ENCODE peak calls at places on chromosomes 6 and 20, in ten cellular contexts. One of them, this sample, is unnamed.
A peak's percentile ranks its signal among the peaks of the same experiment; 100 is the strongest.

GRCh38 chr20:19745584-19745983 is 12.5 kb upstream of the RIN2 start:
- DNase-seq in Panc1: no peak
- DNase-seq in astrocyte of the cerebellum: no peak
- DNase-seq in HCT116: no peak
- DNase-seq in T-helper 2 cell: no peak
- DNase-seq in stromal cell of bone marrow: no peak
- DNase-seq in activated T-helper 1 cell treated with anti-CD3 and anti-CD28 coated beads, Interleukin-12 subunit alpha, Interleukin-12 subunit beta, Interleukin-2, Interleukin-4 antibody, amounts not matched to agents 30 ng/mL and 10 ng/mL and 1 ng/mL, durations not matched to agents 14 hours and 24 hours and 36 hours: no peak
- DNase-seq in stimulated activated CD4-positive, alpha-beta T cell treated with anti-CD3 and anti-CD28 coated beads, Interleukin-2, amount 100 ng/mL, for 48 hours: no peak
- DNase-seq in lower leg skin: no peak
- DNase-seq in dorsolateral prefrontal cortex: no peak
- DNase-seq in this sample: no peak

GRCh38 chr6:36780517-36781210 is 58.6 kb downstream of the CPNE5 start:
- DNase-seq in stimulated activated CD4-positive, alpha-beta T cell treated with anti-CD3 and anti-CD28 coated beads, Interleukin-2, amount 100 ng/mL, for 48 hours: no peak
- DNase-seq in T-helper 2 cell: no peak
- DNase-seq in HCT116: no peak
- DNase-seq in dorsolateral prefrontal cortex: no peak
- DNase-seq in astrocyte of the cerebellum: no peak
- DNase-seq in lower leg skin: no peak
- DNase-seq in Panc1: no peak
- DNase-seq in activated T-helper 1 cell treated with anti-CD3 and anti-CD28 coated beads, Interleukin-12 subunit alpha, Interleukin-12 subunit beta, Interleukin-2, Interleukin-4 antibody, amounts not matched to agents 30 ng/mL and 10 ng/mL and 1 ng/mL, durations not matched to agents 14 hours and 24 hours and 36 hours: no peak
- DNase-seq in stromal cell of bone marrow: no peak
- DNase-seq in this sample: no peak

GRCh38 chr20:34334654-34335407 is 28.2 kb upstream of the ITCH start:
- DNase-seq in T-helper 2 cell: no peak
- DNase-seq in stromal cell of bone marrow: no peak
- DNase-seq in HCT116: no peak
- DNase-seq in dorsolateral prefrontal cortex: peak; percentile 30
- DNase-seq in activated T-helper 1 cell treated with anti-CD3 and anti-CD28 coated beads, Interleukin-12 subunit alpha, Interleukin-12 subunit beta, Interleukin-2, Interleukin-4 antibody, amounts not matched to agents 30 ng/mL and 10 ng/mL and 1 ng/mL, durations not matched to agents 14 hours and 24 hours and 36 hours: no peak
- DNase-seq in astrocyte of the cerebellum: no peak
- DNase-seq in stimulated activated CD4-positive, alpha-beta T cell treated with anti-CD3 and anti-CD28 coated beads, Interleukin-2, amount 100 ng/mL, for 48 hours: no peak
- DNase-seq in lower leg skin: no peak
- DNase-seq in Panc1: no peak
- DNase-seq in this sample: no peak

GRCh38 chr20:32539817-32540675 is 45.1 kb downstream of the NOL4L start:
- DNase-seq in Panc1: no peak
- DNase-seq in stimulated activated CD4-positive, alpha-beta T cell treated with anti-CD3 and anti-CD28 coated beads, Interleukin-2, amount 100 ng/mL, for 48 hours: peak; percentile 53
- DNase-seq in astrocyte of the cerebellum: no peak
- DNase-seq in dorsolateral prefrontal cortex: no peak
- DNase-seq in T-helper 2 cell: peak; percentile 57
- DNase-seq in stromal cell of bone marrow: no peak
- DNase-seq in lower leg skin: no peak
- DNase-seq in HCT116: no peak
- DNase-seq in activated T-helper 1 cell treated with anti-CD3 and anti-CD28 coated beads, Interleukin-12 subunit alpha, Interleukin-12 subunit beta, Interleukin-2, Interleukin-4 antibody, amounts not matched to agents 30 ng/mL and 10 ng/mL and 1 ng/mL, durations not matched to agents 14 hours and 24 hours and 36 hours: peak; percentile 69
- DNase-seq in this sample: no peak

GRCh38 chr6:81289229-81289628 is 463.3 kb downstream of the TENT5A start:
- DNase-seq in dorsolateral prefrontal cortex: no peak
- DNase-seq in lower leg skin: no peak
- DNase-seq in astrocyte of the cerebellum: no peak
- DNase-seq in T-helper 2 cell: no peak
- DNase-seq in HCT116: no peak
- DNase-seq in stimulated activated CD4-positive, alpha-beta T cell treated with anti-CD3 and anti-CD28 coated beads, Interleukin-2, amount 100 ng/mL, for 48 hours: no peak
- DNase-seq in activated T-helper 1 cell treated with anti-CD3 and anti-CD28 coated beads, Interleukin-12 subunit alpha, Interleukin-12 subunit beta, Interleukin-2, Interleukin-4 antibody, amounts not matched to agents 30 ng/mL and 10 ng/mL and 1 ng/mL, durations not matched to agents 14 hours and 24 hours and 36 hours: no peak
- DNase-seq in Panc1: no peak
- DNase-seq in stromal cell of bone marrow: no peak
- DNase-seq in this sample: no peak

GRCh38 chr6:2630891-2631458 is 119.7 kb downstream of the MYLK4 start:
- DNase-seq in stromal cell of bone marrow: peak; percentile 52
- DNase-seq in stimulated activated CD4-positive, alpha-beta T cell treated with anti-CD3 and anti-CD28 coated beads, Interleukin-2, amount 100 ng/mL, for 48 hours: no peak
- DNase-seq in T-helper 2 cell: no peak
- DNase-seq in activated T-helper 1 cell treated with anti-CD3 and anti-CD28 coated beads, Interleukin-12 subunit alpha, Interleukin-12 subunit beta, Interleukin-2, Interleukin-4 antibody, amounts not matched to agents 30 ng/mL and 10 ng/mL and 1 ng/mL, durations not matched to agents 14 hours and 24 hours and 36 hours: no peak
- DNase-seq in astrocyte of the cerebellum: peak; percentile 93
- DNase-seq in HCT116: peak; percentile 96
- DNase-seq in lower leg skin: no peak
- DNase-seq in Panc1: peak; percentile 32
- DNase-seq in dorsolateral prefrontal cortex: no peak
- DNase-seq in this sample: peak; percentile 50

GRCh38 chr6:41626917-41627316 is 11.4 kb upstream of the MDFI start:
- DNase-seq in T-helper 2 cell: no peak
- DNase-seq in Panc1: no peak
- DNase-seq in stimulated activated CD4-positive, alpha-beta T cell treated with anti-CD3 and anti-CD28 coated beads, Interleukin-2, amount 100 ng/mL, for 48 hours: no peak
- DNase-seq in HCT116: no peak
- DNase-seq in dorsolateral prefrontal cortex: no peak
- DNase-seq in activated T-helper 1 cell treated with anti-CD3 and anti-CD28 coated beads, Interleukin-12 subunit alpha, Interleukin-12 subunit beta, Interleukin-2, Interleukin-4 antibody, amounts not matched to agents 30 ng/mL and 10 ng/mL and 1 ng/mL, durations not matched to agents 14 hours and 24 hours and 36 hours: no peak
- DNase-seq in stromal cell of bone marrow: no peak
- DNase-seq in lower leg skin: no peak
- DNase-seq in astrocyte of the cerebellum: no peak
- DNase-seq in this sample: no peak

GRCh38 chr6:5084787-5085637 is at the start of gene PPP1R3G:
- DNase-seq in dorsolateral prefrontal cortex: no peak
- DNase-seq in Panc1: no peak
- DNase-seq in stimulated activated CD4-positive, alpha-beta T cell treated with anti-CD3 and anti-CD28 coated beads, Interleukin-2, amount 100 ng/mL, for 48 hours: no peak
- DNase-seq in lower leg skin: no peak
- DNase-seq in stromal cell of bone marrow: peak; percentile 34
- DNase-seq in T-helper 2 cell: no peak
- DNase-seq in HCT116: no peak
- DNase-seq in activated T-helper 1 cell treated with anti-CD3 and anti-CD28 coated beads, Interleukin-12 subunit alpha, Interleukin-12 subunit beta, Interleukin-2, Interleukin-4 antibody, amounts not matched to agents 30 ng/mL and 10 ng/mL and 1 ng/mL, durations not matched to agents 14 hours and 24 hours and 36 hours: no peak
- DNase-seq in astrocyte of the cerebellum: no peak
- DNase-seq in this sample: peak; percentile 45

GRCh38 chr20:13821876-13822275 is 37.0 kb downstream of the NDUFAF5 start:
- DNase-seq in stimulated activated CD4-positive, alpha-beta T cell treated with anti-CD3 and anti-CD28 coated beads, Interleukin-2, amount 100 ng/mL, for 48 hours: no peak
- DNase-seq in astrocyte of the cerebellum: no peak
- DNase-seq in stromal cell of bone marrow: peak; percentile 16
- DNase-seq in T-helper 2 cell: no peak
- DNase-seq in Panc1: no peak
- DNase-seq in lower leg skin: peak; percentile 22
- DNase-seq in dorsolateral prefrontal cortex: no peak
- DNase-seq in HCT116: no peak
- DNase-seq in activated T-helper 1 cell treated with anti-CD3 and anti-CD28 coated beads, Interleukin-12 subunit alpha, Interleukin-12 subunit beta, Interleukin-2, Interleukin-4 antibody, amounts not matched to agents 30 ng/mL and 10 ng/mL and 1 ng/mL, durations not matched to agents 14 hours and 24 hours and 36 hours: no peak
- DNase-seq in this sample: no peak

GRCh38 chr20:46592580-46593362 is 42.3 kb upstream of the OCSTAMP start:
- DNase-seq in stromal cell of bone marrow: no peak
- DNase-seq in stimulated activated CD4-positive, alpha-beta T cell treated with anti-CD3 and anti-CD28 coated beads, Interleukin-2, amount 100 ng/mL, for 48 hours: peak; percentile 11
- DNase-seq in dorsolateral prefrontal cortex: no peak
- DNase-seq in lower leg skin: no peak
- DNase-seq in T-helper 2 cell: no peak
- DNase-seq in astrocyte of the cerebellum: no peak
- DNase-seq in HCT116: peak; percentile 19
- DNase-seq in activated T-helper 1 cell treated with anti-CD3 and anti-CD28 coated beads, Interleukin-12 subunit alpha, Interleukin-12 subunit beta, Interleukin-2, Interleukin-4 antibody, amounts not matched to agents 30 ng/mL and 10 ng/mL and 1 ng/mL, durations not matched to agents 14 hours and 24 hours and 36 hours: no peak
- DNase-seq in Panc1: no peak
- DNase-seq in this sample: no peak

This sample was measured in HCEC 1CT.